ENCODE peak calls at places on chromosomes 7 and 10, in seven cellular contexts. One of them, this sample, is unnamed.

GRCh38 chr7:5282464-5283316 is at the start of gene SLC29A4:
- DNase-seq in AG04450: no peak
- DNase-seq in brain microvascular endothelial cell: no peak
- DNase-seq in cardiac muscle cell: peak
- DNase-seq in colonic mucosa: peak
- DNase-seq in neuronal stem cell: no peak
- DNase-seq in lung: no peak
- DNase-seq in this sample: no peak

GRCh38 chr10:37752309-37752875 is 105.0 kb downstream of the ZNF248 start:
- DNase-seq in AG04450: no peak
- DNase-seq in brain microvascular endothelial cell: no peak
- DNase-seq in cardiac muscle cell: no peak
- DNase-seq in colonic mucosa: no peak
- DNase-seq in neuronal stem cell: no peak
- DNase-seq in lung: no peak
- DNase-seq in this sample: no peak

GRCh38 chr10:91549296-91549695 is 83.6 kb downstream of the PPP1R3C start:
- DNase-seq in AG04450: no peak
- DNase-seq in brain microvascular endothelial cell: no peak
- DNase-seq in cardiac muscle cell: no peak
- DNase-seq in colonic mucosa: no peak
- DNase-seq in neuronal stem cell: no peak
- DNase-seq in lung: no peak
- DNase-seq in this sample: no peak

GRCh38 chr10:132206377-132206745 is 19.6 kb downstream of the DPYSL4 start:
- DNase-seq in AG04450: no peak
- DNase-seq in brain microvascular endothelial cell: no peak
- DNase-seq in cardiac muscle cell: no peak
- DNase-seq in colonic mucosa: no peak
- DNase-seq in neuronal stem cell: no peak
- DNase-seq in lung: no peak
- DNase-seq in this sample: no peak

GRCh38 chr10:79171504-79171903 is 102.7 kb downstream of the ZMIZ1 start:
- DNase-seq in AG04450: no peak
- DNase-seq in brain microvascular endothelial cell: no peak
- DNase-seq in cardiac muscle cell: no peak
- DNase-seq in colonic mucosa: no peak
- DNase-seq in neuronal stem cell: no peak
- DNase-seq in lung: no peak
- DNase-seq in this sample: no peak

GRCh38 chr7:131045526-131045925 is 282.1 kb upstream of the MKLN1 start:
- DNase-seq in AG04450: no peak
- DNase-seq in brain microvascular endothelial cell: no peak
- DNase-seq in cardiac muscle cell: no peak
- DNase-seq in colonic mucosa: no peak
- DNase-seq in neuronal stem cell: no peak
- DNase-seq in lung: no peak
- DNase-seq in this sample: no peak

GRCh38 chr7:11469028-11469718 is 362.8 kb downstream of the THSD7A start:
- DNase-seq in AG04450: no peak
- DNase-seq in brain microvascular endothelial cell: no peak
- DNase-seq in cardiac muscle cell: peak
- DNase-seq in colonic mucosa: no peak
- DNase-seq in neuronal stem cell: no peak
- DNase-seq in lung: no peak
- DNase-seq in this sample: no peak

GRCh38 chr10:30433286-30433778 is 652 bp upstream of the MAP3K8 start:
- DNase-seq in AG04450: no peak
- DNase-seq in brain microvascular endothelial cell: peak
- DNase-seq in cardiac muscle cell: peak
- DNase-seq in colonic mucosa: peak
- DNase-seq in neuronal stem cell: peak
- DNase-seq in lung: peak
- DNase-seq in this sample: no peak

GRCh38 chr10:36187382-36188042 is 545.4 kb upstream of the FZD8 start:
- DNase-seq in AG04450: no peak
- DNase-seq in brain microvascular endothelial cell: no peak
- DNase-seq in cardiac muscle cell: no peak
- DNase-seq in colonic mucosa: no peak
- DNase-seq in neuronal stem cell: no peak
- DNase-seq in lung: no peak
- DNase-seq in this sample: no peak

GRCh38 chr10:88281592-88282268 is 301.4 kb downstream of the RNLS start:
- DNase-seq in AG04450: no peak
- DNase-seq in brain microvascular endothelial cell: peak
- DNase-seq in cardiac muscle cell: peak
- DNase-seq in colonic mucosa: no peak
- DNase-seq in neuronal stem cell: no peak
- DNase-seq in lung: no peak
- DNase-seq in this sample: no peak

GRCh38 chr7:50399206-50399605 is 50.9 kb downstream of the FIGNL1 start:
- DNase-seq in AG04450: no peak
- DNase-seq in brain microvascular endothelial cell: no peak
- DNase-seq in cardiac muscle cell: no peak
- DNase-seq in colonic mucosa: no peak
- DNase-seq in neuronal stem cell: no peak
- DNase-seq in lung: no peak
- DNase-seq in this sample: no peak

GRCh38 chr7:18458830-18459229 is 36.7 kb upstream of the HDAC9 start:
- DNase-seq in AG04450: no peak
- DNase-seq in brain microvascular endothelial cell: no peak
- DNase-seq in cardiac muscle cell: peak
- DNase-seq in colonic mucosa: no peak
- DNase-seq in neuronal stem cell: no peak
- DNase-seq in lung: no peak
- DNase-seq in this sample: no peak

GRCh38 chr7:115274-115911 is 77.0 kb upstream of the FAM20C start:
- DNase-seq in AG04450: no peak
- DNase-seq in brain microvascular endothelial cell: no peak
- DNase-seq in cardiac muscle cell: peak
- DNase-seq in colonic mucosa: no peak
- DNase-seq in neuronal stem cell: no peak
- DNase-seq in lung: peak
- DNase-seq in this sample: no peak

GRCh38 chr7:24715661-24716479 is 41.4 kb downstream of the GSDME start:
- DNase-seq in AG04450: no peak
- DNase-seq in brain microvascular endothelial cell: peak
- DNase-seq in cardiac muscle cell: peak
- DNase-seq in colonic mucosa: no peak
- DNase-seq in neuronal stem cell: no peak
- DNase-seq in lung: peak
- DNase-seq in this sample: no peak

GRCh38 chr7:54773472-54774399 is 14.7 kb upstream of the SEC61G start:
- DNase-seq in AG04450: peak
- DNase-seq in brain microvascular endothelial cell: peak
- DNase-seq in cardiac muscle cell: peak
- DNase-seq in colonic mucosa: peak
- DNase-seq in neuronal stem cell: peak
- DNase-seq in lung: peak
- DNase-seq in this sample: peak

GRCh38 chr10:129470103-129470851 is 3.2 kb downstream of the MGMT start:
- DNase-seq in AG04450: no peak
- DNase-seq in brain microvascular endothelial cell: no peak
- DNase-seq in cardiac muscle cell: no peak
- DNase-seq in colonic mucosa: no peak
- DNase-seq in neuronal stem cell: no peak
- DNase-seq in lung: no peak
- DNase-seq in this sample: no peak

GRCh38 chr10:32225976-32226375 is 121.0 kb downstream of the EPC1 start:
- DNase-seq in AG04450: no peak
- DNase-seq in brain microvascular endothelial cell: no peak
- DNase-seq in cardiac muscle cell: no peak
- DNase-seq in colonic mucosa: no peak
- DNase-seq in neuronal stem cell: no peak
- DNase-seq in lung: no peak
- DNase-seq in this sample: no peak

DNA sequence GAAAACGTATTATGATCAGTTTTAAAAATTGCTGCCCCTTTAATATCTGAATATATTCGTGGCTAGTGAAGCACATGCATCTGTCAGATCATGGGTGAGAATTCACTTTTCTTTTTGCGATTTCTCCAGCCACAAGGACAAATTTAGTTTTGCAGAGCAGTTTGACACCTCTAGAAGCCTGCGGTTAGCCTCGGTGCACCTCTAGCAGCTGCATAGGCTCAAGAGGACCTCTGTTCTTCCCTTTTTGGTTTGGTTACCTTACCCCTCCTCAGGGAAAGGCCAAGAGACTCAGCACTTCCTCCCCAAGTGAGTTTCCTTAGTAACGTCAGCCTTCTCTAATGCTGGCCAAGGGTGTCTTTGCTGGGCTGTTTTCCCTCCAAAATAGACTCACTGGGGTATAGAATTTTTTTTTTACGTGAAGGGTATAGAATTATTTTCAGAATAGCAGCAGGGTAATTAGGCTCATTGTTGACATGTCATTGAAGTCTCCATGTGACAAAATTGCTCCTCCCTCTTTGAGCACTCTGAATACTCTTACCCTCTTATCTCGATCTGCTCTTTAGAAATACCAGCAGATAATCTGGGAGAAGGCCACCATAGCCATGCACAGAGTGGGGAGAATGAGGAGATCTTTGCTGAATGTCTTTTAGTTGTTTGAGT is 97.9 kb downstream of the AUTS2 start:
- DNase-seq in AG04450: no peak
- DNase-seq in brain microvascular endothelial cell: no peak
- DNase-seq in cardiac muscle cell: no peak
- DNase-seq in colonic mucosa: no peak
- DNase-seq in neuronal stem cell: no peak
- DNase-seq in lung: no peak
- DNase-seq in this sample: no peak
- H3K27ac ChIP-seq in AG04450: no peak
- H3K27ac ChIP-seq in brain microvascular endothelial cell: no peak
- H3K27ac ChIP-seq in cardiac muscle cell: no peak
- H3K27ac ChIP-seq in colonic mucosa: no peak
- H3K27ac ChIP-seq in neuronal stem cell: no peak
- H3K27ac ChIP-seq in lung: no peak
- H3K27ac ChIP-seq in this sample: no peak

DNA sequence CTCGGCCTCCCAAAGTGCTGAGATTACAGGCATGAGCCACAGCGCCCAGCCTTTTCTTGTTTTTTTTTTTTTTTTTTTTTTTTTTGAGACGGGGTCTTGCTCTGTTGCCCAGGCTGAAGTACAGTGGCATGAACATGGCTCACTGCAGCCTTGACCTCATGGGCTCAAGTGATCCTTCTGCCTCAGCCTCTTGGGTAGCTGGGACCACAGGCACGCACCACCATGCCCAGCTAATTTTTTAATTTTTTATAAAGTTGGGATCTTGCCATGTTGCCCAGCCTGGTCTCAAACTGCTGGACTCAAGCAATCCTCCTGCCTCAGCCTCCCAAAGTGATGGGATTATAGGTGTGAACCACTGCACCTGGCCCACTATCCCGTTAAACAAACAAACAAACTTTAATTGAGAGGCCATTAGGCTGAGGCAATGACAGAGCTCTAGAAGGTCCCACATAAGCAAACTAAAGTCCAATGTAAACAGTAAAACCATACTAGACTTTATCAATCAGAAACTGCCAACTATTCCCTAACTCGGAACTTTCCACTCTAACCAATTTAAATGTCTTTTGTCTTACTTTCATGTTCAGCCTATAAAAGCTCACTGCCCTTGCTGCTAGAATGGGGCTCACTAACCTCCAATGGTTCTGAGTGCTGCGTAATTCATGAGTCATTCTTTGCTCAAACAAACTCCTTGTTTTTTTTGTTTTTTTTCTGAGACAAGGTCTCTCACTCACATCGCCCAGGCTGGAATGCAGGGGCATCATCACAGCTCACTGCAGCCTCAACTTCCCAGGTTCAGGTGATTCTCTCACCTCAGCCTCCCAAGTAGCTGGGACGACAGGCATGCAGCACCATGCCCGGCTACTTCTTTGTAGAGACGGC is 1.9 kb downstream of the DHX32 start:
- DNase-seq in AG04450: peak
- DNase-seq in brain microvascular endothelial cell: peak
- DNase-seq in cardiac muscle cell: peak
- DNase-seq in colonic mucosa: no peak
- DNase-seq in neuronal stem cell: no peak
- DNase-seq in lung: no peak
- DNase-seq in this sample: peak
- H3K27ac ChIP-seq in AG04450: peak
- H3K27ac ChIP-seq in brain microvascular endothelial cell: peak
- H3K27ac ChIP-seq in cardiac muscle cell: no peak
- H3K27ac ChIP-seq in colonic mucosa: no peak
- H3K27ac ChIP-seq in neuronal stem cell: peak
- H3K27ac ChIP-seq in lung: no peak
- H3K27ac ChIP-seq in this sample: peak

DNA sequence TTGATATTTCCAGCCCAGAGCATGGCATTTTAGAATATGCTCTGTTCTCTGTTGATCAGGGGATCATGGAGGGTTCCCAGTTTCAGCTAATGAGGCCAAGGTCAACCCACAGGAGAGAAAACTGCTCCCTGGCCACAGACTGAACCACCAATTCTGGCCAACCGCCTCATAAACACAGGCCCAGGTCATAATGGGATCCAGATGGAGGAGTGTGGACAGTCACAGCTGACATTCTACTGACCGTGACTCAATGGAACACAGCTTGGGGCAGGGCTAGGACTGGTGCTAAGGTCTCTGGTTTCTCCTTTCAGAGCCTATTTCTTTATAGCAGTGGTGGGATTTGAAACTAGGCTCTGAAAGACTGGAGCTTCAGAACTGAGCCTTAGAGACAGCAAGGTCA is 68.3 kb downstream of the HIPK2 start:
- DNase-seq in AG04450: peak
- DNase-seq in brain microvascular endothelial cell: no peak
- DNase-seq in cardiac muscle cell: peak
- DNase-seq in colonic mucosa: no peak
- DNase-seq in neuronal stem cell: no peak
- DNase-seq in lung: no peak
- DNase-seq in this sample: no peak
- H3K27ac ChIP-seq in AG04450: peak
- H3K27ac ChIP-seq in brain microvascular endothelial cell: no peak
- H3K27ac ChIP-seq in cardiac muscle cell: no peak
- H3K27ac ChIP-seq in colonic mucosa: no peak
- H3K27ac ChIP-seq in neuronal stem cell: no peak
- H3K27ac ChIP-seq in lung: no peak
- H3K27ac ChIP-seq in this sample: no peak

DNA sequence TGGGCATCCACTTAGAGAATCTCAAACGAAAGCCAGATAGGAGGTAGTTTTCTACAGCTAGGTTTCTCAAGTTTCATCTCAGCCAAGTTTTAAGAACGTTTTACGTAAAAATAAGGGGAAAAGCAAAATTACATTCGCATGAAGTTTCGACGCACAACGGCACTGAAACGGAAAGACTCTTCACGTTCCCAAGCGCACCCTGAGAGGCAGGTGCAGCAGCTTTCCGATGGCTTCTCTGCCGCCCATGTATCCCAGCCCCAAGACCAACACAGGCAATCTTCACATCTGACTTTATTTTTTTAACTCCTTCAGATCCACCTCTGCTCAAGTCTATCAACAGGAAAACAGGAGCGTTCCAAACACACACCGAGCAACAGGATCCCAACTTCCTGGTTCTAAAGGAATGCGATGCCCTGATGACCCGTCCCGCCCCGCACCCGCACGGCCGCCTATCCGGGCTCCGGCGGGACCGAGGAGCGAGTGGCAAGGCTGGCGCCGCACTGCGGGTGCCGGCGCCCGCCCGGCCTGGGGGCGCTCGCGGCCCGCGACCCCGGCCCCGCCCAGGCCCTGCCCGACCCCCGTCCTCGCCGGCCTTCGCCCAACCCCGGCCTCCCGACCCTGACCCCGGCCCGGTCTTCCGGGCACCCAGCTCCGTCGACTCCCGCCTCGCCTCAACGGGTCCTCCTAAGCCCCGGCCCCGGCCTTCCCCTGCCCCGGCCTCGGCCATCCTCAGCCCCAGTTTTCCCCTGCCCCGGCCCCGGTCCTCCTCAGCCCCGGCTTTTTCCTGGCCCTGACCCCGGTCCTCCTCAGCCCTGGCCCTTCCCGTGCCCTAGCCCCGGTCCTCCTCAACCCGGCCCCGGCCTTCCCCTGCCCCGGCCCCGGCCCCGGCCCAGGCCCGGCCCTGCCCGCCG is 835 bp downstream of the LARP4B start:
- DNase-seq in AG04450: no peak
- DNase-seq in brain microvascular endothelial cell: no peak
- DNase-seq in cardiac muscle cell: peak
- DNase-seq in colonic mucosa: peak
- DNase-seq in neuronal stem cell: peak
- DNase-seq in lung: peak
- DNase-seq in this sample: no peak
- H3K27ac ChIP-seq in AG04450: peak
- H3K27ac ChIP-seq in brain microvascular endothelial cell: peak
- H3K27ac ChIP-seq in cardiac muscle cell: peak
- H3K27ac ChIP-seq in colonic mucosa: peak
- H3K27ac ChIP-seq in neuronal stem cell: peak
- H3K27ac ChIP-seq in lung: peak
- H3K27ac ChIP-seq in this sample: peak